ENCODE peak calls at places on chromosomes 1 and 21, in four cellular contexts. A is HepG2; X is CD8-positive, alpha-beta T cell; L is heart left ventricle. Y is an unnamed sample.

GRCh38 chr1:31901838-31902508 is 36.2 kb downstream of the PTP4A2 start:
- ATAC-seq in A (no peak), X (no peak), L (no peak), Y (no peak)

GRCh38 chr21:45262616-45263015 is 25.1 kb downstream of the POFUT2 start:
- ATAC-seq in A (no peak), X (no peak), L (no peak), Y (no peak)

GRCh38 chr1:7289694-7290093 is 481.4 kb upstream of the VAMP3 start:
- ATAC-seq in A (no peak), X (no peak), L (no peak), Y (no peak)

GRCh38 chr1:31707711-31708110 is 3.9 kb upstream of the COL16A1 start:
- ATAC-seq in A (no peak), X (no peak), L (no peak), Y (no peak)

GRCh38 chr1:174243451-174244000 is 84.2 kb downstream of the RABGAP1L start:
- ATAC-seq in A (no peak), X (no peak), L (peak; percentile 64), Y (no peak)

GRCh38 chr1:41740058-41740457 is 178.7 kb downstream of the HIVEP3 start:
- ATAC-seq in A (no peak), X (no peak), L (no peak), Y (no peak)

GRCh38 chr1:99557556-99558256 is 88.2 kb upstream of the PALMD start:
- ATAC-seq in A (no peak), X (no peak), L (no peak), Y (no peak)

GRCh38 chr1:180917306-180918065 is 4.8 kb downstream of the KIAA1614 start:
- ATAC-seq in A (peak; percentile 52), X (no peak), L (no peak), Y (no peak)

GRCh38 chr21:30620522-30620921 is at the start of gene KRTAP20-4:
- ATAC-seq in A (no peak), X (no peak), L (no peak), Y (no peak)

GRCh38 chr1:170640581-170640980 is 23.4 kb upstream of the PRRX1 start:
- ATAC-seq in A (no peak), X (no peak), L (no peak), Y (no peak)

GRCh38 chr1:156599811-156600210 is 1.5 kb downstream of the GPATCH4 start:
- ATAC-seq in A (peak; percentile 44), X (peak; percentile 74), L (no peak), Y (no peak)

GRCh38 chr1:192544983-192545393 is 30.6 kb upstream of the RGS1 start:
- ATAC-seq in A (no peak), X (peak; percentile 59), L (no peak), Y (no peak)

GRCh38 chr1:94949681-94950661 is 23.1 kb upstream of the CNN3 start:
- ATAC-seq in A (peak; percentile 94), X (no peak), L (no peak), Y (no peak)

GRCh38 chr1:12138196-12139183 is 28.3 kb upstream of the TNFRSF1B start:
- ATAC-seq in A (no peak), X (no peak), L (no peak), Y (no peak)

GRCh38 chr1:46673749-46674182 is 2.1 kb downstream of the TEX38 start:
- ATAC-seq in A (peak; percentile 23), X (no peak), L (no peak), Y (no peak)

GRCh38 chr1:204338359-204338758 is 21.4 kb downstream of the PLEKHA6 start:
- ATAC-seq in A (no peak), X (no peak), L (no peak), Y (no peak)
- H3K27ac ChIP-seq in A (no peak overlapping the region), X (no peak overlapping the region), L (no peak overlapping the region), Y (no peak overlapping the region)

DNA sequence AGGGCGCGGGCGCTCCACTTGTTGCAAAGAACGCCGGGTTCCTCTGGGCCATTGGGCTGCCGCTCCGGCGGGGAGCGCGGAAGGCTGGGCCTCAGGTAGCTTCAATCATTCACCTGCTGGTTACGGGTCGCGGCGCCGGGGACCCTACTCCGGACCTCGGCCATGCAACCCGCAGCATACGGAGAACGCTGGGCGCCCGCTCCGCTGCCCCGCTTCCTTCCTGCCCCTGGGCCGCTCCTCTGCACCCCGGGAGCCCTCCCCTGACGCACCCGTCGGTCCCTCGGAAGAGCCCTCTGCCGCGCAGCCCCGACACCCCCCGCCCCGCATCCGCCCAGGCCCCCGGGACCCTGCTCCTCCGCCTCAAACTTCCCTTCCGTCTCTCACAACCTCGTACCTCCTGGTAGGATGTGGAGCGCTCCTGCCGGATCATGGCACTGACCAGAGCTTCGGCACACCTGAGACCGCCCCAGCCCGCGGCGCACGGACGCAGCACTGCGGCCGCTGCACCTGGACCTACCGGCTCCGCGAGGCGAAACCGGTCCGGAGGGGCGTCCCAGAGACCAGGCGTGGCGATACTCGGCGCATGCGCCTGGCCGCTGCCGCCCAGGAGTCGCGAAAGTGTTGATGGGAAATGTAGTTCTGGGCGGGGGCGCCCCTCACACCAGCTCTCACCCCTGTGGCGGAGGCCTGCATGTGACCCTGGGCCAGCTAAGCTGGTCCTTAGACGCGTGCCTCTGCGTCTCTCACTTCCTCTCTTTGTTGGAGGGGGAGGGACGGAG is at the start of gene PACC1:
- ATAC-seq in A (peak; percentile 95), X (peak; percentile 91), L (peak; percentile 77), Y (peak; percentile 95)
- TF ChIP-seq CTCF in A (peak; percentile 41), X (no peak), L (no peak), Y (no peak)

DNA sequence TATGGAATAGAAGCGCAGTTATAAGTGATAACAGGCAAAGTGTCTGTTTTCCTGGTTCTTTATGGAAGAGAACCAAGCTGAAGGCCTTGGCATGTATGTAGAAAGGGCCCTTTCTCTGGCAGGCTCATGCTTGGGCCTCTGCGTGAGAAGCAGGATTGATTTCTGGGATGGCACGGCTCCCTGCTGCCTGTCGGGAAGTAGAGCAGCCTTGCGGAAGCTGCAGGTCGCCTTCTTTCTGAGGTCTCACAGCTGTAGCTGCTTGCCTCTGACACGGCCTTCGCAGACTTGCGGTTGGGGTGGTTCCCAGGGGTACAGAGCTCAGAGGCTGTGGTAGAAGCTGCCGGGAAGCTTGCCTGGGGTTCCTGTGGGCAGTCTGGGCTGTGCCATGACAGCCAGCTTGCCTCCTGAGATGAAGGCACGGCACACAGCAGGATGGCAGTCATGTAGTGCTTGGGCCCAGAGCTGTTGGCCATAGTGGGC is 39.4 kb downstream of the TRAPPC10 start:
- ATAC-seq in A (no peak), X (no peak), L (peak; percentile 20), Y (peak; percentile 61)
- H3K27ac ChIP-seq in A (no peak overlapping the region), X (no peak overlapping the region), L (peak overlapping the region; percentile 41), Y (peak overlapping the region; percentile 70)

GRCh38 chr1:54054438-54054749 is 986 bp downstream of the TCEANC2 start:
- ATAC-seq in A (no peak), X (no peak), L (no peak), Y (no peak)
- TF ChIP-seq CTCF in A (peak; percentile 24), X (no peak), L (no peak), Y (no peak)

Y was measured in gastroesophageal sphincter.